ENCODE peak calls at places on chromosomes 6 and 20, in ten cellular contexts. One of them, this sample, is unnamed.

GRCh38 chr6:154738561-154738961 is 5.3 kb downstream of the SCAF8 start:
- DNase-seq in GM13976: no peak
- DNase-seq in RPMI8226: no peak
- DNase-seq in GM23248: peak; percentile 37
- DNase-seq in DMS 273 treated with DMSO at 0.1 percent for 48 hours: no peak
- DNase-seq in fibroblast of lung: peak; percentile 18
- DNase-seq in Right ventricle myocardium superior: no peak
- DNase-seq in brain microvascular endothelial cell: no peak
- DNase-seq in memory B cell: no peak
- DNase-seq in fibroblast of the conjunctiva: no peak
- DNase-seq in this sample: no peak

GRCh38 chr6:111722220-111722731 is 116.6 kb upstream of the TRAF3IP2 start:
- DNase-seq in GM13976: no peak
- DNase-seq in RPMI8226: no peak
- DNase-seq in GM23248: peak; percentile 75
- DNase-seq in DMS 273 treated with DMSO at 0.1 percent for 48 hours: no peak
- DNase-seq in fibroblast of lung: peak; percentile 42
- DNase-seq in Right ventricle myocardium superior: no peak
- DNase-seq in brain microvascular endothelial cell: peak; percentile 39
- DNase-seq in memory B cell: no peak
- DNase-seq in fibroblast of the conjunctiva: peak; percentile 90
- DNase-seq in this sample: no peak

GRCh38 chr6:33742092-33742491 is 4.6 kb downstream of the IP6K3 start:
- DNase-seq in GM13976: no peak
- DNase-seq in RPMI8226: no peak
- DNase-seq in GM23248: peak; percentile 65
- DNase-seq in DMS 273 treated with DMSO at 0.1 percent for 48 hours: no peak
- DNase-seq in fibroblast of lung: no peak
- DNase-seq in Right ventricle myocardium superior: peak; percentile 35
- DNase-seq in brain microvascular endothelial cell: no peak
- DNase-seq in memory B cell: no peak
- DNase-seq in fibroblast of the conjunctiva: no peak
- DNase-seq in this sample: no peak

GRCh38 chr20:34047010-34047687 is 53.4 kb downstream of the RALY start:
- DNase-seq in GM13976: no peak
- DNase-seq in RPMI8226: no peak
- DNase-seq in GM23248: no peak
- DNase-seq in DMS 273 treated with DMSO at 0.1 percent for 48 hours: no peak
- DNase-seq in fibroblast of lung: no peak
- DNase-seq in Right ventricle myocardium superior: no peak
- DNase-seq in brain microvascular endothelial cell: no peak
- DNase-seq in memory B cell: no peak
- DNase-seq in fibroblast of the conjunctiva: no peak
- DNase-seq in this sample: no peak

GRCh38 chr6:43436577-43437282 is 9.4 kb downstream of the ABCC10 start:
- DNase-seq in GM13976: no peak
- DNase-seq in RPMI8226: peak; percentile 66
- DNase-seq in GM23248: peak; percentile 83
- DNase-seq in DMS 273 treated with DMSO at 0.1 percent for 48 hours: peak; percentile 49
- DNase-seq in fibroblast of lung: peak; percentile 70
- DNase-seq in Right ventricle myocardium superior: no peak
- DNase-seq in brain microvascular endothelial cell: peak; percentile 61
- DNase-seq in memory B cell: no peak
- DNase-seq in fibroblast of the conjunctiva: peak; percentile 96
- DNase-seq in this sample: no peak

GRCh38 chr6:31203345-31203979 is 33.0 kb upstream of the POU5F1 start:
- DNase-seq in GM13976: peak; percentile 34
- DNase-seq in RPMI8226: peak; percentile 83
- DNase-seq in GM23248: peak; percentile 94
- DNase-seq in DMS 273 treated with DMSO at 0.1 percent for 48 hours: no peak
- DNase-seq in fibroblast of lung: peak; percentile 80
- DNase-seq in Right ventricle myocardium superior: no peak
- DNase-seq in brain microvascular endothelial cell: peak; percentile 64
- DNase-seq in memory B cell: peak; percentile 55
- DNase-seq in fibroblast of the conjunctiva: peak; percentile 36
- DNase-seq in this sample: no peak

GRCh38 chr6:3108746-3109414 is 9.6 kb upstream of the BPHL start:
- DNase-seq in GM13976: no peak
- DNase-seq in RPMI8226: no peak
- DNase-seq in GM23248: no peak
- DNase-seq in DMS 273 treated with DMSO at 0.1 percent for 48 hours: no peak
- DNase-seq in fibroblast of lung: no peak
- DNase-seq in Right ventricle myocardium superior: peak; percentile 55
- DNase-seq in brain microvascular endothelial cell: no peak
- DNase-seq in memory B cell: no peak
- DNase-seq in fibroblast of the conjunctiva: no peak
- DNase-seq in this sample: no peak

GRCh38 chr20:34538671-34539123 is 19.8 kb upstream of the MAP1LC3A start:
- DNase-seq in GM13976: peak; percentile 76
- DNase-seq in RPMI8226: peak; percentile 54
- DNase-seq in GM23248: peak; percentile 84
- DNase-seq in DMS 273 treated with DMSO at 0.1 percent for 48 hours: no peak
- DNase-seq in fibroblast of lung: no peak
- DNase-seq in Right ventricle myocardium superior: peak; percentile 69
- DNase-seq in brain microvascular endothelial cell: peak; percentile 43
- DNase-seq in memory B cell: peak; percentile 68
- DNase-seq in fibroblast of the conjunctiva: peak; percentile 55
- DNase-seq in this sample: peak; percentile 64

GRCh38 chr6:152401978-152402377 is 235.2 kb downstream of the SYNE1 start:
- DNase-seq in GM13976: no peak
- DNase-seq in RPMI8226: no peak
- DNase-seq in GM23248: peak; percentile 67
- DNase-seq in DMS 273 treated with DMSO at 0.1 percent for 48 hours: no peak
- DNase-seq in fibroblast of lung: peak; percentile 47
- DNase-seq in Right ventricle myocardium superior: no peak
- DNase-seq in brain microvascular endothelial cell: no peak
- DNase-seq in memory B cell: no peak
- DNase-seq in fibroblast of the conjunctiva: no peak
- DNase-seq in this sample: no peak

GRCh38 chr6:5466459-5466858 is 205.1 kb downstream of the FARS2 start:
- DNase-seq in GM13976: no peak
- DNase-seq in RPMI8226: peak; percentile 61
- DNase-seq in GM23248: peak; percentile 88
- DNase-seq in DMS 273 treated with DMSO at 0.1 percent for 48 hours: no peak
- DNase-seq in fibroblast of lung: peak; percentile 70
- DNase-seq in Right ventricle myocardium superior: no peak
- DNase-seq in brain microvascular endothelial cell: peak; percentile 70
- DNase-seq in memory B cell: no peak
- DNase-seq in fibroblast of the conjunctiva: no peak
- DNase-seq in this sample: no peak

GRCh38 chr6:11460001-11460668 is 77.4 kb upstream of the TMEM170B start:
- DNase-seq in GM13976: no peak
- DNase-seq in RPMI8226: no peak
- DNase-seq in GM23248: peak; percentile 25
- DNase-seq in DMS 273 treated with DMSO at 0.1 percent for 48 hours: no peak
- DNase-seq in fibroblast of lung: peak; percentile 23
- DNase-seq in Right ventricle myocardium superior: no peak
- DNase-seq in brain microvascular endothelial cell: peak; percentile 24
- DNase-seq in memory B cell: peak; percentile 19
- DNase-seq in fibroblast of the conjunctiva: no peak
- DNase-seq in this sample: peak; percentile 24

GRCh38 chr6:147222160-147222838 is 18.1 kb downstream of the STXBP5 start:
- DNase-seq in GM13976: no peak
- DNase-seq in RPMI8226: no peak
- DNase-seq in GM23248: peak; percentile 58
- DNase-seq in DMS 273 treated with DMSO at 0.1 percent for 48 hours: no peak
- DNase-seq in fibroblast of lung: peak; percentile 11
- DNase-seq in Right ventricle myocardium superior: no peak
- DNase-seq in brain microvascular endothelial cell: peak; percentile 23
- DNase-seq in memory B cell: no peak
- DNase-seq in fibroblast of the conjunctiva: no peak
- DNase-seq in this sample: no peak

GRCh38 chr6:123380257-123380656 is 256.5 kb downstream of the TRDN start:
- DNase-seq in GM13976: no peak
- DNase-seq in RPMI8226: no peak
- DNase-seq in GM23248: peak; percentile 47
- DNase-seq in DMS 273 treated with DMSO at 0.1 percent for 48 hours: no peak
- DNase-seq in fibroblast of lung: peak; percentile 12
- DNase-seq in Right ventricle myocardium superior: no peak
- DNase-seq in brain microvascular endothelial cell: peak; percentile 3
- DNase-seq in memory B cell: no peak
- DNase-seq in fibroblast of the conjunctiva: no peak
- DNase-seq in this sample: no peak

GRCh38 chr20:33827629-33828325 is 16.6 kb downstream of the CHMP4B start:
- DNase-seq in GM13976: no peak
- DNase-seq in RPMI8226: no peak
- DNase-seq in GM23248: no peak
- DNase-seq in DMS 273 treated with DMSO at 0.1 percent for 48 hours: no peak
- DNase-seq in fibroblast of lung: no peak
- DNase-seq in Right ventricle myocardium superior: no peak
- DNase-seq in brain microvascular endothelial cell: no peak
- DNase-seq in memory B cell: no peak
- DNase-seq in fibroblast of the conjunctiva: no peak
- DNase-seq in this sample: no peak

GRCh38 chr20:20649945-20650344 is 62.5 kb downstream of the RALGAPA2 start:
- DNase-seq in GM13976: no peak
- DNase-seq in RPMI8226: no peak
- DNase-seq in GM23248: no peak
- DNase-seq in DMS 273 treated with DMSO at 0.1 percent for 48 hours: no peak
- DNase-seq in fibroblast of lung: no peak
- DNase-seq in Right ventricle myocardium superior: no peak
- DNase-seq in brain microvascular endothelial cell: no peak
- DNase-seq in memory B cell: no peak
- DNase-seq in fibroblast of the conjunctiva: no peak
- DNase-seq in this sample: no peak

GRCh38 chr6:33926451-33926850 is 122.6 kb upstream of the MLN start:
- DNase-seq in GM13976: no peak
- DNase-seq in RPMI8226: no peak
- DNase-seq in GM23248: peak; percentile 22
- DNase-seq in DMS 273 treated with DMSO at 0.1 percent for 48 hours: peak; percentile 19
- DNase-seq in fibroblast of lung: peak; percentile 13
- DNase-seq in Right ventricle myocardium superior: no peak
- DNase-seq in brain microvascular endothelial cell: no peak
- DNase-seq in memory B cell: no peak
- DNase-seq in fibroblast of the conjunctiva: no peak
- DNase-seq in this sample: no peak

GRCh38 chr6:137866200-137866913 is 702 bp upstream of the TNFAIP3 start:
- DNase-seq in GM13976: no peak
- DNase-seq in RPMI8226: no peak
- DNase-seq in GM23248: no peak
- DNase-seq in DMS 273 treated with DMSO at 0.1 percent for 48 hours: no peak
- DNase-seq in fibroblast of lung: no peak
- DNase-seq in Right ventricle myocardium superior: no peak
- DNase-seq in brain microvascular endothelial cell: no peak
- DNase-seq in memory B cell: peak; percentile 65
- DNase-seq in fibroblast of the conjunctiva: no peak
- DNase-seq in this sample: peak; percentile 57

GRCh38 chr6:81820979-81821378 is 68.5 kb upstream of the TENT5A start:
- DNase-seq in GM13976: no peak
- DNase-seq in RPMI8226: no peak
- DNase-seq in GM23248: no peak
- DNase-seq in DMS 273 treated with DMSO at 0.1 percent for 48 hours: no peak
- DNase-seq in fibroblast of lung: peak; percentile 41
- DNase-seq in Right ventricle myocardium superior: no peak
- DNase-seq in brain microvascular endothelial cell: no peak
- DNase-seq in memory B cell: no peak
- DNase-seq in fibroblast of the conjunctiva: no peak
- DNase-seq in this sample: no peak

GRCh38 chr20:23397961-23398360 is 23.3 kb downstream of the NAPB start:
- DNase-seq in GM13976: no peak
- DNase-seq in RPMI8226: no peak
- DNase-seq in GM23248: peak; percentile 55
- DNase-seq in DMS 273 treated with DMSO at 0.1 percent for 48 hours: no peak
- DNase-seq in fibroblast of lung: peak; percentile 36
- DNase-seq in Right ventricle myocardium superior: no peak
- DNase-seq in brain microvascular endothelial cell: peak; percentile 64
- DNase-seq in memory B cell: no peak
- DNase-seq in fibroblast of the conjunctiva: no peak
- DNase-seq in this sample: no peak

GRCh38 chr20:1777476-1777820 is 117.8 kb upstream of the SIRPA start:
- DNase-seq in GM13976: no peak
- DNase-seq in RPMI8226: no peak
- DNase-seq in GM23248: no peak
- DNase-seq in DMS 273 treated with DMSO at 0.1 percent for 48 hours: no peak
- DNase-seq in fibroblast of lung: no peak
- DNase-seq in Right ventricle myocardium superior: no peak
- DNase-seq in brain microvascular endothelial cell: no peak
- DNase-seq in memory B cell: no peak
- DNase-seq in fibroblast of the conjunctiva: no peak
- DNase-seq in this sample: no peak

GRCh38 chr6:2641044-2641673 is 109.6 kb downstream of the MYLK4 start:
- DNase-seq in GM13976: peak; percentile 49
- DNase-seq in RPMI8226: peak; percentile 70
- DNase-seq in GM23248: no peak
- DNase-seq in DMS 273 treated with DMSO at 0.1 percent for 48 hours: no peak
- DNase-seq in fibroblast of lung: no peak
- DNase-seq in Right ventricle myocardium superior: no peak
- DNase-seq in brain microvascular endothelial cell: no peak
- DNase-seq in memory B cell: no peak
- DNase-seq in fibroblast of the conjunctiva: no peak
- DNase-seq in this sample: peak; percentile 53

GRCh38 chr6:117264487-117265424 is 602 bp upstream of the VGLL2 start:
- DNase-seq in GM13976: peak; percentile 58
- DNase-seq in RPMI8226: no peak
- DNase-seq in GM23248: peak; percentile 55
- DNase-seq in DMS 273 treated with DMSO at 0.1 percent for 48 hours: no peak
- DNase-seq in fibroblast of lung: peak; percentile 12
- DNase-seq in Right ventricle myocardium superior: peak; percentile 33
- DNase-seq in brain microvascular endothelial cell: no peak
- DNase-seq in memory B cell: no peak
- DNase-seq in fibroblast of the conjunctiva: no peak
- DNase-seq in this sample: peak; percentile 61

GRCh38 chr20:62921119-62921687 is 5.1 kb downstream of the DIDO1 start:
- DNase-seq in GM13976: peak; percentile 57
- DNase-seq in RPMI8226: peak; percentile 75
- DNase-seq in GM23248: peak; percentile 85
- DNase-seq in DMS 273 treated with DMSO at 0.1 percent for 48 hours: peak; percentile 36
- DNase-seq in fibroblast of lung: peak; percentile 56
- DNase-seq in Right ventricle myocardium superior: no peak
- DNase-seq in brain microvascular endothelial cell: peak; percentile 63
- DNase-seq in memory B cell: peak; percentile 35
- DNase-seq in fibroblast of the conjunctiva: no peak
- DNase-seq in this sample: peak; percentile 55

GRCh38 chr6:36642913-36643817 is 35.3 kb upstream of the CDKN1A start:
- DNase-seq in GM13976: no peak
- DNase-seq in RPMI8226: peak; percentile 16
- DNase-seq in GM23248: peak; percentile 96
- DNase-seq in DMS 273 treated with DMSO at 0.1 percent for 48 hours: peak; percentile 26
- DNase-seq in fibroblast of lung: peak; percentile 86
- DNase-seq in Right ventricle myocardium superior: peak; percentile 92
- DNase-seq in brain microvascular endothelial cell: peak; percentile 56
- DNase-seq in memory B cell: no peak
- DNase-seq in fibroblast of the conjunctiva: no peak
- DNase-seq in this sample: no peak

GRCh38 chr6:30836957-30837356 is 47.4 kb upstream of the DDR1 start:
- DNase-seq in GM13976: no peak
- DNase-seq in RPMI8226: no peak
- DNase-seq in GM23248: peak; percentile 42
- DNase-seq in DMS 273 treated with DMSO at 0.1 percent for 48 hours: no peak
- DNase-seq in fibroblast of lung: peak; percentile 46
- DNase-seq in Right ventricle myocardium superior: no peak
- DNase-seq in brain microvascular endothelial cell: no peak
- DNase-seq in memory B cell: no peak
- DNase-seq in fibroblast of the conjunctiva: no peak
- DNase-seq in this sample: no peak

GRCh38 chr6:116397960-116398359 is 27.2 kb downstream of the DSE start:
- DNase-seq in GM13976: no peak
- DNase-seq in RPMI8226: no peak
- DNase-seq in GM23248: peak; percentile 47
- DNase-seq in DMS 273 treated with DMSO at 0.1 percent for 48 hours: no peak
- DNase-seq in fibroblast of lung: peak; percentile 81
- DNase-seq in Right ventricle myocardium superior: no peak
- DNase-seq in brain microvascular endothelial cell: no peak
- DNase-seq in memory B cell: no peak
- DNase-seq in fibroblast of the conjunctiva: no peak
- DNase-seq in this sample: no peak

GRCh38 chr20:4813839-4814695 is 92.4 kb downstream of the PRND start:
- DNase-seq in GM13976: peak; percentile 86
- DNase-seq in RPMI8226: peak; percentile 72
- DNase-seq in GM23248: no peak
- DNase-seq in DMS 273 treated with DMSO at 0.1 percent for 48 hours: no peak
- DNase-seq in fibroblast of lung: no peak
- DNase-seq in Right ventricle myocardium superior: no peak
- DNase-seq in brain microvascular endothelial cell: no peak
- DNase-seq in memory B cell: peak; percentile 66
- DNase-seq in fibroblast of the conjunctiva: no peak
- DNase-seq in this sample: peak; percentile 84

GRCh38 chr6:13500264-13500663 is 12.9 kb upstream of the GFOD1 start:
- DNase-seq in GM13976: no peak
- DNase-seq in RPMI8226: no peak
- DNase-seq in GM23248: peak; percentile 46
- DNase-seq in DMS 273 treated with DMSO at 0.1 percent for 48 hours: no peak
- DNase-seq in fibroblast of lung: no peak
- DNase-seq in Right ventricle myocardium superior: no peak
- DNase-seq in brain microvascular endothelial cell: no peak
- DNase-seq in memory B cell: no peak
- DNase-seq in fibroblast of the conjunctiva: no peak
- DNase-seq in this sample: no peak

This sample was measured in GM20000.